ENCODE peak calls at places on chromosomes 6 and 20, in eight cellular contexts. I is fibroblast of the aortic adventitia; Z is mesenchymal stem cell; E is activated CD4-positive, alpha-beta memory T cell treated with anti-CD3 and anti-CD28 coated beads, Interleukin-2, amount 10 ng/mL, durations not matched to agents 7 days and 5 days; J is NCI-H345; O is fibroblast of pulmonary artery; P is astrocyte of the cerebellum; X is OCI-M1. F is an unnamed sample.

GRCh38 chr20:51346686-51347485 is 195.6 kb downstream of the NFATC2 start:
- DNase-seq in X (no peak), E (no peak), P (no peak), J (no peak), I (peak), O (peak), Z (peak), F (peak)

GRCh38 chr20:19936801-19937583 is 80.2 kb upstream of the NAA20 start:
- DNase-seq in I (no peak), Z (no peak), E (peak), X (no peak), P (no peak), J (no peak), O (no peak), F (no peak)

GRCh38 chr6:37676071-37676470 is 21.6 kb downstream of the MDGA1 start:
- DNase-seq in O (no peak), I (no peak), J (no peak), Z (no peak), E (no peak), P (no peak), X (no peak), F (no peak)

GRCh38 chr20:4972506-4973251 is 28.6 kb downstream of the SLC23A2 start:
- DNase-seq in I (no peak), O (no peak), Z (no peak), J (no peak), P (no peak), X (peak), E (no peak), F (no peak)

GRCh38 chr20:39269493-39270217 is 307.5 kb downstream of the DHX35 start:
- DNase-seq in X (no peak), I (no peak), J (no peak), P (no peak), E (no peak), Z (no peak), O (no peak), F (no peak)

GRCh38 chr6:116536216-116536621 is 9.3 kb downstream of the TRAPPC3L start:
- DNase-seq in J (peak), Z (peak), I (peak), X (peak), O (peak), P (no peak), E (no peak), F (peak)

GRCh38 chr6:3798211-3798909 is 46.8 kb upstream of the PXDC1 start:
- DNase-seq in X (no peak), I (no peak), J (peak), O (no peak), E (no peak), P (no peak), Z (no peak), F (no peak)

GRCh38 chr6:121726596-121726995 is 291.1 kb downstream of the GJA1 start:
- DNase-seq in P (no peak), E (no peak), X (no peak), J (no peak), O (peak), Z (no peak), I (peak), F (peak)

GRCh38 chr6:114100421-114100820 is 129.5 kb upstream of the HDAC2 start:
- DNase-seq in P (no peak), Z (peak), O (peak), E (no peak), J (no peak), X (no peak), I (no peak), F (no peak)

GRCh38 chr6:24720131-24720603 is 1.2 kb upstream of the C6orf62 start:
- DNase-seq in O (peak), J (peak), X (peak), Z (peak), P (no peak), I (peak), E (peak), F (peak)

GRCh38 chr20:9515211-9515580 is 806 bp downstream of the LAMP5 start:
- DNase-seq in P (no peak), X (no peak), I (no peak), J (no peak), O (no peak), E (no peak), Z (no peak), F (no peak)

GRCh38 chr6:108250240-108250866 is 10.5 kb downstream of the SNX3 start:
- DNase-seq in E (no peak), I (peak), J (no peak), P (no peak), Z (peak), X (peak), O (peak), F (no peak)

GRCh38 chr6:39314273-39314790 is at the start of gene KCNK17:
- DNase-seq in I (no peak), Z (no peak), P (no peak), E (no peak), J (no peak), X (peak), O (no peak), F (no peak)

GRCh38 chr20:37980383-37980782 is 52.9 kb downstream of the TTI1 start:
- DNase-seq in J (no peak), O (no peak), Z (no peak), E (no peak), P (no peak), X (no peak), I (no peak), F (no peak)

GRCh38 chr20:47929368-47930115 is 144.3 kb upstream of the SULF2 start:
- DNase-seq in I (peak), E (no peak), O (peak), P (no peak), X (no peak), J (no peak), Z (peak), F (peak)

GRCh38 chr6:90238663-90239542 is 57.7 kb downstream of the BACH2 start:
- DNase-seq in E (no peak), I (no peak), O (no peak), Z (no peak), X (no peak), P (no peak), J (no peak), F (no peak)

F was measured in fibroblast of gingiva.